ENCODE peak calls at places on chromosome X, in four cellular contexts. V is GM12878, N is K562, I is HepG2. Z is an unnamed sample.

GRCh38 chrX:19823031-19823430 is 64.4 kb downstream of the SH3KBP1 start:
- DNase-seq in V (no peak), N (no peak), I (peak; percentile 3), Z (no peak)

GRCh38 chrX:134538316-134538715 is 78.4 kb downstream of the HPRT1 start:
- DNase-seq in V (no peak), N (no peak), I (no peak), Z (no peak)

GRCh38 chrX:131225078-131225477 is 64.0 kb downstream of the IGSF1 start:
- DNase-seq in V (no peak), N (no peak), I (no peak), Z (no peak)

GRCh38 chrX:154369453-154370299 is 4.8 kb downstream of the FLNA start:
- DNase-seq in V (peak; percentile 25), N (peak; percentile 59), I (peak; percentile 87), Z (peak; percentile 79)

GRCh38 chrX:13646154-13646549 is 6.8 kb upstream of the TCEANC start:
- DNase-seq in V (no peak), N (peak; percentile 31), I (peak; percentile 30), Z (peak; percentile 63)

GRCh38 chrX:120286733-120287512 is 24.3 kb downstream of the TMEM255A start:
- DNase-seq in V (no peak), N (no peak), I (peak; percentile 78), Z (no peak)

GRCh38 chrX:45187731-45188130 is 12.9 kb downstream of the DIPK2B start:
- DNase-seq in V (no peak), N (no peak), I (no peak), Z (no peak)

GRCh38 chrX:386768-387575 is at the start of gene PPP2R3B:
- DNase-seq in V (peak; percentile 95), N (peak; percentile 98), I (peak; percentile 93), Z (peak; percentile 99)

GRCh38 chrX:150896632-150897031 is 1.8 kb downstream of the CD99L2 start:
- DNase-seq in V (no peak), N (no peak), I (no peak), Z (no peak)

GRCh38 chrX:3345281-3346081 is 971 bp downstream of the MXRA5 start:
- DNase-seq in V (no peak), N (no peak), I (no peak), Z (peak; percentile 61)

GRCh38 chrX:28189011-28189410 is 207.8 kb upstream of the DCAF8L1 start:
- DNase-seq in V (no peak), N (no peak), I (no peak), Z (no peak)

GRCh38 chrX:155313766-155314165 is 20.6 kb downstream of the CLIC2 start:
- DNase-seq in V (no peak), N (no peak), I (no peak), Z (no peak)

GRCh38 chrX:39728025-39728424 is 369.7 kb downstream of the BCOR start:
- DNase-seq in V (no peak), N (no peak), I (no peak), Z (no peak)

GRCh38 chrX:104618106-104618895 is 52.3 kb downstream of the IL1RAPL2 start:
- DNase-seq in V (no peak), N (no peak), I (no peak), Z (no peak)

GRCh38 chrX:110755611-110756010 is 40.0 kb downstream of the CHRDL1 start:
- DNase-seq in V (no peak), N (no peak), I (no peak), Z (no peak)

GRCh38 chrX:153032397-153033118 is 23.7 kb upstream of the PNMA3 start:
- DNase-seq in V (no peak), N (peak; percentile 74), I (peak; percentile 21), Z (peak; percentile 64)

GRCh38 chrX:63967541-63967940 is 182.5 kb upstream of the ARHGEF9 start:
- DNase-seq in V (no peak), N (no peak), I (no peak), Z (no peak)

GRCh38 chrX:122565952-122566351 is 618.1 kb upstream of the GRIA3 start:
- DNase-seq in V (no peak), N (no peak), I (no peak), Z (no peak)

GRCh38 chrX:31139966-31140365 is 68.1 kb upstream of the FTHL17 start:
- DNase-seq in V (no peak), N (no peak), I (no peak), Z (no peak)

GRCh38 chrX:31228909-31229308 is 157.1 kb upstream of the FTHL17 start:
- DNase-seq in V (peak; percentile 69), N (no peak), I (no peak), Z (no peak)

GRCh38 chrX:70498129-70498528 is 53.5 kb downstream of the DLG3 start:
- DNase-seq in V (no peak), N (no peak), I (no peak), Z (no peak)

GRCh38 chrX:2767631-2768455 is 16.0 kb downstream of the XG start:
- DNase-seq in V (no peak), N (no peak), I (peak; percentile 37), Z (peak; percentile 20)

GRCh38 chrX:133859860-133860259 is 125.5 kb downstream of the GPC3 start:
- DNase-seq in V (no peak), N (no peak), I (no peak), Z (no peak)

GRCh38 chrX:130393451-130394074 is 8.1 kb upstream of the GPR119 start:
- DNase-seq in V (no peak), N (peak; percentile 10), I (peak; percentile 12), Z (peak; percentile 50)

GRCh38 chrX:79281775-79282174 is 85.4 kb downstream of the ITM2A start:
- DNase-seq in V (no peak), N (no peak), I (no peak), Z (no peak)

GRCh38 chrX:133924548-133924947 is 60.8 kb downstream of the GPC3 start:
- DNase-seq in V (no peak), N (no peak), I (no peak), Z (no peak)

GRCh38 chrX:18668468-18668867 is 3.4 kb downstream of the RS1 start:
- DNase-seq in V (peak; percentile 19), N (no peak), I (no peak), Z (no peak)

GRCh38 chrX:84186603-84187358 is 1.2 kb downstream of the RPS6KA6 start:
- DNase-seq in V (no peak), N (no peak), I (no peak), Z (peak; percentile 8)

GRCh38 chrX:43949669-43950068 is 23.5 kb downstream of the NDP start:
- DNase-seq in V (no peak), N (no peak), I (peak; percentile 10), Z (peak; percentile 63)

GRCh38 chrX:10726647-10727046 is 106.3 kb upstream of the MID1 start:
- DNase-seq in V (no peak), N (no peak), I (no peak), Z (no peak)

GRCh38 chrX:13285693-13286092 is 34.2 kb downstream of the ATXN3L start:
- DNase-seq in V (no peak), N (no peak), I (no peak), Z (peak; percentile 11)

GRCh38 chrX:32045149-32045548 is 973.3 kb upstream of the FTHL17 start:
- DNase-seq in V (no peak), N (no peak), I (no peak), Z (no peak)

GRCh38 chrX:118655561-118656246 is 71.7 kb upstream of the IL13RA1 start:
- DNase-seq in V (no peak), N (no peak), I (peak; percentile 2), Z (no peak)

GRCh38 chrX:115592997-115593734 is 32.2 kb downstream of the PLS3 start:
- DNase-seq in V (no peak), N (no peak), I (no peak), Z (no peak)

GRCh38 chrX:44162964-44163475 is 180.5 kb downstream of the EFHC2 start:
- DNase-seq in V (no peak), N (no peak), I (no peak), Z (no peak)

GRCh38 chrX:1598876-1599790 is 7.7 kb downstream of the AKAP17A start:
- DNase-seq in V (no peak), N (no peak), I (no peak), Z (no peak)

GRCh38 chrX:6758234-6758633 is 223.3 kb upstream of the VCX3A start:
- DNase-seq in V (no peak), N (no peak), I (no peak), Z (no peak)

GRCh38 chrX:124347242-124347641 is 879 bp downstream of the SH2D1A start:
- DNase-seq in V (no peak), N (no peak), I (no peak), Z (no peak)

DNA sequence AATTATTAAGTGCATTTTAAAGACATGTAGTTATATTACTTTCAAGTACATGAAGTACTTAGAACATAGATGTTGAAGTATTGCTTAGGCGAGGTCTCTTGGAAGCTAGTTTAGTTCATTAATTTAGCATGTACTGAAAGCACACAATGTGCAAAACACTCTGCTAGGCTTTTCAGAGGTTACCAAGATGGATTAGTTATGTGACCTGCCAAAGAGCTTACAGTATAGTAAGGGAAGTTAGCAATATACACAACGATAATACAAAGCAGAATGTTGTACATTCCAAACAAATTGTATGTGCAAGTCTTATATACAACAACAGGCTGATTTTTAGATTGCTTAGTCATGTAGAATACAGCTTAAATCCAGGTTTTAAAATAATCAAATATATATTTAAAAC is 118.5 kb upstream of the NRK start:
- DNase-seq in V (no peak), N (no peak), I (no peak), Z (no peak)
- TF ChIP-seq CREM in V (no peak), N (no peak), I (no peak), Z (no peak)

GRCh38 chrX:23797371-23798128 is 14.6 kb downstream of the SAT1 start:
- DNase-seq in V (no peak), N (no peak), I (no peak), Z (no peak)
- TF ChIP-seq CTCF in V (no peak), N (no peak), I (no peak), Z (no peak)

GRCh38 chrX:17632942-17633341 is 104.4 kb upstream of the SCML1 start:
- DNase-seq in V (no peak), N (no peak), I (no peak), Z (no peak)
- TF ChIP-seq CREM in V (no peak), N (no peak), I (no peak), Z (no peak)

GRCh38 chrX:72255864-72256263 is 17.0 kb upstream of the ERCC6L start:
- DNase-seq in V (no peak), N (no peak), I (no peak), Z (no peak)
- TF ChIP-seq CTCF in V (no peak), N (no peak), I (no peak), Z (no peak)

DNA sequence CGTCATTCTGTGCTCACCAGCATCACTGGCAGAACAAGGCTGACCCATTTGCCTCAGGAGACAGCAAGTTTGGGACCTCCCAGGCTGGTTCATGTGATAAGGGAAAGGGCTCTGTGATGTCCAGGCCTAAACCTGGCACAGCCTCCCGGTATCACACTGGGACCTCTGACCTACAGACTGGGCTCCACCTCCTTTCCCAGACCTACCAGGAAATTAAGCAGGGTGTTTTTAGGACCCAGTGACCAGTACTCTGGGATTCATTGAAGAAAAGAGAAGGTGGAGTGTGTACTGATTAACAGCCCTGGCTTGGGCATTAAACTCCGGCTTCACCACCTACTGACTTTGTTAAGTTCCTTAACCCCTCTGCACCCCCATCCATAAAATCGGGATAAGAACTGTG is 28.6 kb downstream of the ASB9 start:
- DNase-seq in V (no peak), N (no peak), I (no peak), Z (no peak)
- TF ChIP-seq CREM in V (no peak), N (no peak), I (no peak), Z (no peak)

Z was measured in WTC11.